ENCODE peak calls at places on chromosome 10, in ten cellular contexts. B is fibroblast of pulmonary artery; W is MM.1S; E is psoas muscle; P is naive thymus-derived CD4-positive, alpha-beta T cell; X is heart right ventricle; D is GM23248; H is left ventricle myocardium inferior; N is cardiac fibroblast; J is testis. T is an unnamed sample.

GRCh38 chr10:77845455-77845850 is 81.1 kb downstream of the DLG5 start:
- DNase-seq in B (no peak), W (no peak), E (no peak), P (no peak), X (no peak), D (no peak), H (no peak), N (no peak), J (no peak), T (no peak)

GRCh38 chr10:113895018-113895417 is 40.6 kb downstream of the NHLRC2 start:
- DNase-seq in B (peak; percentile 61), W (no peak), E (no peak), P (no peak), X (no peak), D (peak; percentile 82), H (no peak), N (peak; percentile 73), J (no peak), T (no peak)

GRCh38 chr10:119726291-119727261 is 726 bp downstream of the INPP5F start:
- DNase-seq in B (no peak), W (no peak), E (no peak), P (no peak), X (peak; percentile 41), D (no peak), H (peak; percentile 54), N (no peak), J (peak; percentile 50), T (peak; percentile 61)

GRCh38 chr10:525565-526315 is 163.7 kb downstream of the DIP2C start:
- DNase-seq in B (no peak), W (no peak), E (peak; percentile 70), P (no peak), X (no peak), D (peak; percentile 63), H (no peak), N (peak; percentile 22), J (no peak), T (no peak)

GRCh38 chr10:75029874-75030273 is 81.6 kb upstream of the SAMD8 start:
- DNase-seq in B (peak; percentile 64), W (no peak), E (no peak), P (no peak), X (no peak), D (no peak), H (peak; percentile 33), N (no peak), J (peak; percentile 32), T (no peak)

GRCh38 chr10:12685261-12685861 is 316.2 kb downstream of the CCDC3 start:
- DNase-seq in B (no peak), W (no peak), E (no peak), P (no peak), X (no peak), D (no peak), H (no peak), N (no peak), J (no peak), T (no peak)

GRCh38 chr10:17817316-17817715 is 8.2 kb downstream of the MRC1 start:
- DNase-seq in B (no peak), W (no peak), E (no peak), P (no peak), X (no peak), D (no peak), H (no peak), N (no peak), J (no peak), T (no peak)

GRCh38 chr10:76086571-76087260 is 655.3 kb downstream of the LRMDA start:
- DNase-seq in B (peak; percentile 79), W (no peak), E (peak; percentile 64), P (no peak), X (peak; percentile 8), D (peak; percentile 74), H (no peak), N (peak; percentile 43), J (peak; percentile 56), T (peak; percentile 53)

GRCh38 chr10:24952146-24952700 is at the start of gene PRTFDC1:
- DNase-seq in B (no peak), W (no peak), E (peak; percentile 39), P (peak; percentile 42), X (peak; percentile 40), D (peak; percentile 71), H (peak; percentile 56), N (peak; percentile 31), J (peak; percentile 33), T (peak; percentile 64)

DNA sequence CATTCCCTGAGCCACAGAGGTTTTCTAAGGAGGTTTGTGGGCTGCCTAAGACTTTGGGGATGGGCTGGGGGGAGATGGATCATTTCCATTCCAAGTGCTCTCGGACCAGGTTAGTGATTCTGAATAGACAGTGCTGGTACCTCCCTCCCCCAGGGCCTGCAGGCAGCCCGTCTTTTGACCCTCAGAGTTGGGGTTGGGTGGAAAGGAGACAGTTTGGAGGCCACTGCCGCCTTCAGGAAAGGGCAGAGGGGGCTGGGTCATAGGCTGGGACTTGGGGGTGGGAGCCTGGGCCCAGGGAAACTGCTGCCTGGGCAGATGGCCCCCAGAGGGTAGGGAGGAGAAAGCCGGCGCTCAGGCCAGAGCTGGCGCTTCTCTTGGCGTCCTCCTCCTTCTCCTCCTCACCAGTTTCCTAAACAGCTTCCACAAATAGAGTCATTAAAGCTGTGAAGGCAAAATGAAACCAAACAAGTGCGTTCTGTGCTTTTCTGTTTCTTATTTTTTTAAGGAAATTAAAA is 4.4 kb downstream of the UNC5B start:
- DNase-seq in B (no peak), W (no peak), E (no peak), P (no peak), X (no peak), D (peak; percentile 60), H (no peak), N (peak; percentile 29), J (no peak), T (peak; percentile 46)
- H3K4me3 ChIP-seq in B (peak overlapping the region; percentile 97), W (peak overlapping the region; percentile 62), E (peak overlapping the region; percentile 75), P (no peak overlapping the region), X (peak overlapping the region; percentile 72), D (peak overlapping the region; percentile 80), H (peak overlapping the region; percentile 70), N (peak overlapping the region; percentile 46), J (peak overlapping the region; percentile 55), T (peak overlapping the region; percentile 97)

GRCh38 chr10:23910296-23910695 is 298.6 kb upstream of the KIAA1217 start:
- DNase-seq in B (no peak), W (no peak), E (no peak), P (no peak), X (no peak), D (no peak), H (no peak), N (no peak), J (no peak), T (no peak)
- H3K4me3 ChIP-seq in B (no peak overlapping the region), W (no peak overlapping the region), E (no peak overlapping the region), P (no peak overlapping the region), X (no peak overlapping the region), D (no peak overlapping the region), H (no peak overlapping the region), N (no peak overlapping the region), J (no peak overlapping the region), T (no peak overlapping the region)

GRCh38 chr10:34827087-34827766 is 12.1 kb upstream of the PARD3 start:
- DNase-seq in B (no peak), W (no peak), E (no peak), P (no peak), X (no peak), D (no peak), H (no peak), N (no peak), J (no peak), T (no peak)
- H3K4me3 ChIP-seq in B (no peak overlapping the region), W (no peak overlapping the region), E (no peak overlapping the region), P (no peak overlapping the region), X (no peak overlapping the region), D (no peak overlapping the region), H (no peak overlapping the region), N (no peak overlapping the region), J (no peak overlapping the region), T (no peak overlapping the region)

DNA sequence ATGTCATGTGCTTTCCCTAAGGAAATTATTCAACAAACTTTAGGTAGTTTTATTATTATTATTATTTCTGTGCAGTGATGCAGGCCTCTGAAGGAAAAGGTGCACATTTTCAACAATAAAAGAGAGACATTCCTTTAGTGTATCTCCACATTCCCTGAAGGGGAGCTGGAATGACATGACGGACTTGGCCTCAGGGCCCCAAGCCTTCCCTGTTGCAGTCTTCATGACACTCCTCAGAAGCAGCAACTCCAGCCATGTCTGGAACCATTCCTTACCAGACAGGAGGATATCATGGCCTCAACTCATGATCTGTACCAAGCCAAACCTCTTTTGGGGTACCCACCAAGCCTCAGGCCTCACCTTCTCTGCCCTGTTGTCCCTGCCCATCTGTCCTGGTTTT is 35.2 kb upstream of the CCSER2 start:
- DNase-seq in B (no peak), W (no peak), E (no peak), P (no peak), X (no peak), D (no peak), H (no peak), N (no peak), J (no peak), T (no peak)
- H3K4me3 ChIP-seq in B (no peak overlapping the region), W (no peak overlapping the region), E (no peak overlapping the region), P (no peak overlapping the region), X (no peak overlapping the region), D (no peak overlapping the region), H (no peak overlapping the region), N (no peak overlapping the region), J (no peak overlapping the region), T (no peak overlapping the region)

DNA sequence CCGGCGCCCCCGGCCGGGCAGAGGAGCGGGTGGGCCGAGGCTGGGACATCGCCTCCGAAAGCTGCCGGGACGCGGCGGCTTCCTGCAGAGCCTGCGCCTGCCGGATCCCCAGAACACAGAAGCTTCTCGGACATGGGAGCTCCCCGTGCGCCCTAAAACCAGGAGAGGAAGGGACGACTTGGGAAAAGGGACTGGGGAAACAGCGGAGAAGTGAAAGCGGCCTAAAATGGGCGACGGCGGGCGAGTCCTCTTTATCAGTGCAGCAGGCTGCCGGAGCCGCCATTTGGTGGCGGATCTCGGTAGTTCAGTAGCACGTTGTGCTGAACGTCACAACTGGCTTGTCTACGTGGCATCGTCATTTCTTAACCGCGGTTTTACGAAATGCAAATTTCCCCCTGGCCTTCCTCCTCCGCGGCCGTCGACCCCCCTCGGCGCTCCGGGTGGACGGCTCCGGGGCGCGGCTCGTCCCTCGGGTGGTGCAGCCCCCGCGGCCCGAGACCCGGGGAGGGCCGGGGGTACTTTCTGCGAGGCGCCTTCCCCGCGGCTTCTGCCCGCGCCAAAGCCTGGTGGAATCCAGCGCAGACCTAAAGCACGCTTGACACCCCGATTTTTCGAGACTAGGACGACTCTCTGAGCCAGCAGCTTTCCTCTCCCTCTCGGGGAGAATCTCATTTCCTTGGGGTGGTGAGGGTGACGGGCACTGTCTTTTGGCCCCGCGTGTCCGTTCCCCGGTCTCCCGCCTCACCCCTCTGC is 9.9 kb upstream of the SPAG6 start:
- DNase-seq in B (peak; percentile 70), W (no peak), E (peak; percentile 48), P (peak; percentile 78), X (no peak), D (peak; percentile 86), H (no peak), N (peak; percentile 69), J (peak; percentile 69), T (no peak)
- H3K4me3 ChIP-seq in B (peak overlapping the region; percentile 50), W (peak overlapping the region; percentile 31), E (peak overlapping the region; percentile 67), P (peak overlapping the region; percentile 57), X (peak overlapping the region; percentile 54), D (peak overlapping the region; percentile 72), H (peak overlapping the region; percentile 65), N (peak overlapping the region; percentile 47), J (peak overlapping the region; percentile 50), T (no peak overlapping the region)

T was measured in BE2C.